ENCODE peak calls at places on chromosomes 13 and 19, in five cellular contexts. U is activated CD4-positive, alpha-beta memory T cell treated with anti-CD3 and anti-CD28 coated beads, Interleukin-2, amount 10 ng/mL, durations not matched to agents 7 days and 5 days; R is posterior cingulate gyrus; L is T-helper 17 cell; I is CD8-positive, alpha-beta T cell. X is an unnamed sample.

GRCh38 chr13:37409756-37410155 is 188.8 kb downstream of the POSTN start:
- DNase-seq in I (no peak), U (no peak), R (no peak), L (no peak), X (no peak)

GRCh38 chr19:52664461-52664860 is 26.3 kb upstream of the ZNF83 start:
- DNase-seq in R (no peak), U (no peak), I (no peak), L (no peak), X (no peak)

GRCh38 chr19:5960005-5961001 is 17.6 kb downstream of the RANBP3 start:
- DNase-seq in U (no peak), R (no peak), I (no peak), L (no peak), X (no peak)

GRCh38 chr19:492091-492531 is 4.2 kb upstream of the MADCAM1 start:
- DNase-seq in U (peak; percentile 45), I (no peak), L (peak; percentile 52), R (no peak), X (peak; percentile 85)

GRCh38 chr13:111855786-111856185 is 211.2 kb upstream of the SOX1 start:
- DNase-seq in R (no peak), U (no peak), I (no peak), L (no peak), X (no peak)

GRCh38 chr13:41411536-41411935 is 45.8 kb upstream of the RGCC start:
- DNase-seq in U (peak; percentile 25), I (no peak), L (no peak), R (peak; percentile 27), X (no peak)

GRCh38 chr13:112452380-112453206 is 76.4 kb downstream of the SPACA7 start:
- DNase-seq in U (peak; percentile 11), L (no peak), R (no peak), I (no peak), X (peak; percentile 52)

GRCh38 chr19:55027472-55028337 is 10.4 kb downstream of the GP6 start:
- DNase-seq in R (no peak), L (no peak), U (no peak), I (no peak), X (no peak)

GRCh38 chr13:96785986-96786385 is 208.3 kb downstream of the OXGR1 start:
- DNase-seq in R (no peak), L (no peak), U (no peak), I (no peak), X (no peak)

GRCh38 chr19:5743640-5744039 is 23.2 kb downstream of the CATSPERD start:
- DNase-seq in L (no peak), I (no peak), R (no peak), U (no peak), X (no peak)

GRCh38 chr13:106455190-106455589 is 80.3 kb downstream of the EFNB2 start:
- DNase-seq in R (no peak), U (no peak), L (no peak), I (no peak), X (no peak)

GRCh38 chr13:45434556-45435371 is 16.6 kb upstream of the SLC25A30 start:
- DNase-seq in U (no peak), R (no peak), I (no peak), L (no peak), X (no peak)

GRCh38 chr13:31431722-31432137 is 232.0 kb downstream of the B3GLCT start:
- DNase-seq in I (no peak), L (no peak), R (peak; percentile 38), U (peak; percentile 60), X (peak; percentile 79)

GRCh38 chr13:70568571-70568970 is 460.3 kb upstream of the KLHL1 start:
- DNase-seq in U (no peak), L (no peak), R (no peak), I (no peak), X (no peak)

GRCh38 chr19:52665529-52665928 is 27.4 kb upstream of the ZNF83 start:
- DNase-seq in R (no peak), I (no peak), L (no peak), U (no peak), X (no peak)

GRCh38 chr19:15307169-15307568 is 25.2 kb downstream of the BRD4 start:
- DNase-seq in I (no peak), U (no peak), R (no peak), L (no peak), X (no peak)

X was measured in activated effector memory CD4-positive, alpha-beta T cell treated with anti-CD3 and anti-CD28 coated beads, Interleukin-2, amount 50 U/mL, for 16 hours.